ENCODE peak calls at places on chromosomes 6 and 20, in four cellular contexts. O is Daoy, W is retina, C is epithelial cell of esophagus. J is an unnamed sample.
A peak's percentile ranks its signal among the peaks of the same experiment; 100 is the strongest.

GRCh38 chr20:64057628-64058498 is 5.1 kb upstream of the TCEA2 start:
- DNase-seq in O (peak; percentile 78), W (peak; percentile 76), C (peak; percentile 71), J (peak; percentile 33)

GRCh38 chr20:16385891-16386290 is 187.4 kb downstream of the KIF16B start:
- DNase-seq in O (no peak), W (no peak), C (no peak), J (no peak)

GRCh38 chr20:63151554-63152321 is 64.2 kb downstream of the YTHDF1 start:
- DNase-seq in O (peak; percentile 54), W (no peak), C (no peak), J (no peak)

GRCh38 chr6:93416575-93417420 is 2.6 kb downstream of the EPHA7 start:
- DNase-seq in O (peak; percentile 19), W (peak; percentile 93), C (no peak), J (peak; percentile 71)

GRCh38 chr6:56072856-56073255 is 174.5 kb downstream of the COL21A1 start:
- DNase-seq in O (peak; percentile 17), W (no peak), C (no peak), J (no peak)

GRCh38 chr6:25312034-25312620 is 33.0 kb downstream of the CARMIL1 start:
- DNase-seq in O (no peak), W (no peak), C (peak; percentile 17), J (no peak)

GRCh38 chr6:111602481-111603404 is 2.9 kb downstream of the TRAF3IP2 start:
- DNase-seq in O (peak; percentile 64), W (peak; percentile 35), C (peak; percentile 42), J (no peak)

GRCh38 chr6:165849539-165850430 is 186.7 kb upstream of the PDE10A start:
- DNase-seq in O (no peak), W (peak; percentile 66), C (no peak), J (no peak)

GRCh38 chr6:50829898-50830439 is 11.3 kb downstream of the TFAP2B start:
- DNase-seq in O (no peak), W (peak; percentile 12), C (no peak), J (no peak)

GRCh38 chr20:63086421-63087235 is 79.9 kb upstream of the BHLHE23 start:
- DNase-seq in O (no peak), W (no peak), C (no peak), J (no peak)

GRCh38 chr20:22791877-22792525 is 207.6 kb upstream of the FOXA2 start:
- DNase-seq in O (no peak), W (no peak), C (peak; percentile 86), J (no peak)

GRCh38 chr6:27720607-27721580 is 191.3 kb downstream of the OR2B2 start:
- DNase-seq in O (peak; percentile 89), W (no peak), C (peak; percentile 85), J (no peak)

GRCh38 chr20:33336375-33336774 is 53.4 kb downstream of the BPIFB1 start:
- DNase-seq in O (no peak), W (no peak), C (no peak), J (no peak)

GRCh38 chr20:19071902-19072498 is 140.4 kb upstream of the SLC24A3 start:
- DNase-seq in O (no peak), W (no peak), C (no peak), J (no peak)

GRCh38 chr6:1029196-1029595 is 282.7 kb upstream of the FOXQ1 start:
- DNase-seq in O (peak; percentile 33), W (no peak), C (no peak), J (no peak)

GRCh38 chr6:32819729-32820128 is 2.9 kb upstream of the HLA-DOB start:
- DNase-seq in O (peak; percentile 83), W (no peak), C (peak; percentile 98), J (no peak)

GRCh38 chr6:10561566-10562088 is 40.5 kb downstream of the GCNT2 start:
- DNase-seq in O (no peak), W (no peak), C (no peak), J (no peak)

GRCh38 chr6:13431059-13431656 is 56.2 kb downstream of the GFOD1 start:
- DNase-seq in O (no peak), W (no peak), C (no peak), J (no peak)

GRCh38 chr6:79377047-79377446 is 142.6 kb upstream of the HMGN3 start:
- DNase-seq in O (no peak), W (no peak), C (peak; percentile 47), J (no peak)

GRCh38 chr6:27624672-27625262 is 151.9 kb upstream of the ZNF184 start:
- DNase-seq in O (no peak), W (no peak), C (no peak), J (no peak)

GRCh38 chr6:6696867-6697531 is 108.5 kb downstream of the LY86 start:
- DNase-seq in O (peak; percentile 83), W (peak; percentile 79), C (peak; percentile 89), J (no peak)

GRCh38 chr20:10673176-10673830 is 496 bp downstream of the JAG1 start:
- DNase-seq in O (no peak), W (no peak), C (no peak), J (no peak)

GRCh38 chr6:161407115-161407514 is 133.3 kb upstream of the AGPAT4 start:
- DNase-seq in O (no peak), W (peak; percentile 31), C (peak; percentile 47), J (no peak)

GRCh38 chr6:139597781-139598368 is 223.4 kb upstream of the CITED2 start:
- DNase-seq in O (peak; percentile 80), W (no peak), C (peak; percentile 78), J (no peak)

GRCh38 chr6:111105578-111105977 is 18.3 kb downstream of the SLC16A10 start:
- DNase-seq in O (peak; percentile 64), W (no peak), C (peak; percentile 77), J (no peak)

GRCh38 chr6:161446934-161447333 is 173.1 kb upstream of the AGPAT4 start:
- DNase-seq in O (no peak), W (no peak), C (no peak), J (no peak)

GRCh38 chr20:50328161-50328979 is 137.7 kb downstream of the CEBPB start:
- DNase-seq in O (no peak), W (no peak), C (no peak), J (no peak)

GRCh38 chr20:36344517-36345132 is 38.5 kb downstream of the DLGAP4 start:
- DNase-seq in O (peak; percentile 54), W (peak; percentile 63), C (peak; percentile 72), J (no peak)

GRCh38 chr20:818001-818664 is 15.4 kb upstream of the FAM110A start:
- DNase-seq in O (peak; percentile 77), W (no peak), C (peak; percentile 50), J (no peak)

GRCh38 chr20:49186535-49187329 is 1.4 kb downstream of the STAU1 start:
- DNase-seq in O (peak; percentile 30), W (no peak), C (peak; percentile 73), J (no peak)

GRCh38 chr20:6074145-6074561 is 20.3 kb upstream of the LRRN4 start:
- DNase-seq in O (no peak), W (peak; percentile 11), C (no peak), J (no peak)

GRCh38 chr20:40678286-40678835 is 10.7 kb downstream of the MAFB start:
- DNase-seq in O (no peak), W (no peak), C (no peak), J (no peak)

GRCh38 chr6:3403244-3404154 is 53.4 kb downstream of the SLC22A23 start:
- DNase-seq in O (no peak), W (no peak), C (peak; percentile 92), J (no peak)